ENCODE peak calls at places on chromosomes 2 and 18, in eight cellular contexts. One of them, this sample, is unnamed.

GRCh38 chr18:58901783-58902182 is 37.1 kb downstream of the ZNF532 start:
- DNase-seq in heart left ventricle: no peak
- DNase-seq in Peyer's patch: no peak
- DNase-seq in dorsolateral prefrontal cortex: no peak
- DNase-seq in effector memory CD4-positive, alpha-beta T cell: no peak
- DNase-seq in lung: no peak
- DNase-seq in IMR-90: no peak
- DNase-seq in epithelial cell of prostate: no peak
- DNase-seq in this sample: no peak

GRCh38 chr2:30382995-30383394 is 64.1 kb upstream of the LCLAT1 start:
- DNase-seq in heart left ventricle: no peak
- DNase-seq in Peyer's patch: no peak
- DNase-seq in dorsolateral prefrontal cortex: no peak
- DNase-seq in effector memory CD4-positive, alpha-beta T cell: no peak
- DNase-seq in lung: no peak
- DNase-seq in IMR-90: no peak
- DNase-seq in epithelial cell of prostate: no peak
- DNase-seq in this sample: no peak

GRCh38 chr2:12592296-12592695 is 124.4 kb upstream of the TRIB2 start:
- DNase-seq in heart left ventricle: no peak
- DNase-seq in Peyer's patch: no peak
- DNase-seq in dorsolateral prefrontal cortex: no peak
- DNase-seq in effector memory CD4-positive, alpha-beta T cell: no peak
- DNase-seq in lung: no peak
- DNase-seq in IMR-90: no peak
- DNase-seq in epithelial cell of prostate: no peak
- DNase-seq in this sample: no peak

GRCh38 chr2:142853912-142854311 is 23.6 kb upstream of the KYNU start:
- DNase-seq in heart left ventricle: no peak
- DNase-seq in Peyer's patch: no peak
- DNase-seq in dorsolateral prefrontal cortex: no peak
- DNase-seq in effector memory CD4-positive, alpha-beta T cell: no peak
- DNase-seq in lung: no peak
- DNase-seq in IMR-90: no peak
- DNase-seq in epithelial cell of prostate: no peak
- DNase-seq in this sample: no peak

GRCh38 chr2:178225011-178225817 is 30.9 kb downstream of the OSBPL6 start:
- DNase-seq in heart left ventricle: no peak
- DNase-seq in Peyer's patch: no peak
- DNase-seq in dorsolateral prefrontal cortex: no peak
- DNase-seq in effector memory CD4-positive, alpha-beta T cell: no peak
- DNase-seq in lung: no peak
- DNase-seq in IMR-90: peak
- DNase-seq in epithelial cell of prostate: no peak
- DNase-seq in this sample: no peak

GRCh38 chr18:76619342-76620315 is 124.6 kb upstream of the ZNF516 start:
- DNase-seq in heart left ventricle: peak
- DNase-seq in Peyer's patch: no peak
- DNase-seq in dorsolateral prefrontal cortex: peak
- DNase-seq in effector memory CD4-positive, alpha-beta T cell: no peak
- DNase-seq in lung: peak
- DNase-seq in IMR-90: peak
- DNase-seq in epithelial cell of prostate: peak
- DNase-seq in this sample: peak

GRCh38 chr2:43157506-43158232 is 68.7 kb downstream of the ZFP36L2 start:
- DNase-seq in heart left ventricle: no peak
- DNase-seq in Peyer's patch: no peak
- DNase-seq in dorsolateral prefrontal cortex: no peak
- DNase-seq in effector memory CD4-positive, alpha-beta T cell: no peak
- DNase-seq in lung: no peak
- DNase-seq in IMR-90: no peak
- DNase-seq in epithelial cell of prostate: peak
- DNase-seq in this sample: no peak

GRCh38 chr2:207512356-207512755 is 17.4 kb upstream of the CREB1 start:
- DNase-seq in heart left ventricle: no peak
- DNase-seq in Peyer's patch: no peak
- DNase-seq in dorsolateral prefrontal cortex: no peak
- DNase-seq in effector memory CD4-positive, alpha-beta T cell: no peak
- DNase-seq in lung: no peak
- DNase-seq in IMR-90: no peak
- DNase-seq in epithelial cell of prostate: no peak
- DNase-seq in this sample: no peak

GRCh38 chr2:69305166-69305565 is 81.9 kb downstream of the GFPT1 start:
- DNase-seq in heart left ventricle: no peak
- DNase-seq in Peyer's patch: no peak
- DNase-seq in dorsolateral prefrontal cortex: no peak
- DNase-seq in effector memory CD4-positive, alpha-beta T cell: no peak
- DNase-seq in lung: no peak
- DNase-seq in IMR-90: no peak
- DNase-seq in epithelial cell of prostate: no peak
- DNase-seq in this sample: no peak

GRCh38 chr2:219542931-219543595 is 546 bp downstream of the CHPF start:
- DNase-seq in heart left ventricle: peak
- DNase-seq in Peyer's patch: no peak
- DNase-seq in dorsolateral prefrontal cortex: no peak
- DNase-seq in effector memory CD4-positive, alpha-beta T cell: no peak
- DNase-seq in lung: peak
- DNase-seq in IMR-90: peak
- DNase-seq in epithelial cell of prostate: no peak
- DNase-seq in this sample: no peak

GRCh38 chr2:101303688-101304087 is 4.8 kb downstream of the RNF149 start:
- DNase-seq in heart left ventricle: no peak
- DNase-seq in Peyer's patch: no peak
- DNase-seq in dorsolateral prefrontal cortex: no peak
- DNase-seq in effector memory CD4-positive, alpha-beta T cell: no peak
- DNase-seq in lung: no peak
- DNase-seq in IMR-90: no peak
- DNase-seq in epithelial cell of prostate: no peak
- DNase-seq in this sample: no peak

GRCh38 chr2:65432227-65433190 is at the start of gene SPRED2:
- DNase-seq in heart left ventricle: peak
- DNase-seq in Peyer's patch: peak
- DNase-seq in dorsolateral prefrontal cortex: peak
- DNase-seq in effector memory CD4-positive, alpha-beta T cell: peak
- DNase-seq in lung: peak
- DNase-seq in IMR-90: peak
- DNase-seq in epithelial cell of prostate: peak
- DNase-seq in this sample: peak

GRCh38 chr18:3262234-3263171 is 570 bp downstream of the MYL12B start:
- DNase-seq in heart left ventricle: no peak
- DNase-seq in Peyer's patch: no peak
- DNase-seq in dorsolateral prefrontal cortex: no peak
- DNase-seq in effector memory CD4-positive, alpha-beta T cell: peak
- DNase-seq in lung: no peak
- DNase-seq in IMR-90: no peak
- DNase-seq in epithelial cell of prostate: no peak
- DNase-seq in this sample: no peak

GRCh38 chr2:230564805-230565779 is 147.6 kb upstream of the CAB39 start:
- DNase-seq in heart left ventricle: no peak
- DNase-seq in Peyer's patch: peak
- DNase-seq in dorsolateral prefrontal cortex: no peak
- DNase-seq in effector memory CD4-positive, alpha-beta T cell: no peak
- DNase-seq in lung: no peak
- DNase-seq in IMR-90: peak
- DNase-seq in epithelial cell of prostate: no peak
- DNase-seq in this sample: no peak
- H3K27ac ChIP-seq in heart left ventricle: no peak
- H3K27ac ChIP-seq in Peyer's patch: peak
- H3K27ac ChIP-seq in dorsolateral prefrontal cortex: no peak
- H3K27ac ChIP-seq in effector memory CD4-positive, alpha-beta T cell: no peak
- H3K27ac ChIP-seq in lung: no peak
- H3K27ac ChIP-seq in IMR-90: no peak
- H3K27ac ChIP-seq in epithelial cell of prostate: no peak
- H3K27ac ChIP-seq in this sample: no peak

DNA sequence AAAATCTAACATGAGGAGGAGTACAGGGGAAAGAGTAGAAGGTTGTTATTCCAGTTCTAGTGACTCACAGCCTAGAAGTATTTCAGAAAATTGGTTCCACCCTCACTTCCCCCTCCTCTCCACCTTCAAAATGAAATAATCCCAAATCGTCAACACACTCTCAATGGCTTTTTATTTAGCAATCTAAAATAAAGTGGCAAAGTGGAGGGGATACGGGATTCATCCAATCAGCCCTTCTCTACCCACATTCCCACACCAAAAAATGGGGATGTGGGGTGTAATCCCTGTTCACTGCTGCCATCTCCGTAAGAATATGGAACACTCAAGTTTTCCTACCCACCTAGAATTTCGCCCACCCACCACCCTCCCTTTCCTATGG is 987 bp downstream of the NCKAP1 start:
- DNase-seq in heart left ventricle: no peak
- DNase-seq in Peyer's patch: no peak
- DNase-seq in dorsolateral prefrontal cortex: no peak
- DNase-seq in effector memory CD4-positive, alpha-beta T cell: no peak
- DNase-seq in lung: no peak
- DNase-seq in IMR-90: peak
- DNase-seq in epithelial cell of prostate: no peak
- DNase-seq in this sample: no peak
- H3K27ac ChIP-seq in heart left ventricle: peak
- H3K27ac ChIP-seq in Peyer's patch: peak
- H3K27ac ChIP-seq in dorsolateral prefrontal cortex: peak
- H3K27ac ChIP-seq in effector memory CD4-positive, alpha-beta T cell: no peak
- H3K27ac ChIP-seq in lung: peak
- H3K27ac ChIP-seq in IMR-90: peak
- H3K27ac ChIP-seq in epithelial cell of prostate: peak
- H3K27ac ChIP-seq in this sample: peak

DNA sequence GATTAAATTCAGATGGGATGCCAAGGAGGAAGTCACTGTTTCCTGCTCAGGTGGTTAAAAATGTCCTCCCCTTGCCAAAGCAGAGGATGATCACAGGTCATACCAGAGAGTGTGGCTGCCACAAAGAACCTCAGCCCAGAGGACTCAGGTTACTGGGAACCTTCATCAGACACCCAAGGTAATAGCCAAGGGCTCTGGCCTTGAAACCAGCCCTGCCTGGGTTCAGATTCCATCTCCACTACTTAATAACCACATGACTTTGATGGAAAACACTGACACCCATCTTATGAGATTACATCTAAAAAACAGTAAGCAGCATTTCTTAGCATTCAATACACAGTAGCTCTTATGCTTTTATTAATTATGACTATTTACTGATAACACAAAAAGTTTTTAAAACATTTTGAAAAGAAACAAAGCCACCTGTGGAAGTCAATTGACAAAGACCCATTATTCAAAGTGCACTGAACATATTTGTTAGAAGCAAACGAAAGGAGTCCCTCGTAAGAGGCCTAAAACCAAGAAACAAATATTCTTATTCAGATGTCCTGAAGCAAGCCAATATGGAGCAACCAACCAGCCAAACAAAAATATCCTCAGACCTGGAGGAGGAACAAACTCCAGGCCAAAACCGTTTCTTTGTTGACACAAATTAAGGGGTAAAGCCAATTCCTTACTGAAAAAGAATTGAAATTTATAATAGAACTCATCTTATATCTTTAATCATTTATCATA is 241.5 kb downstream of the RNF152 start:
- DNase-seq in heart left ventricle: no peak
- DNase-seq in Peyer's patch: no peak
- DNase-seq in dorsolateral prefrontal cortex: no peak
- DNase-seq in effector memory CD4-positive, alpha-beta T cell: no peak
- DNase-seq in lung: no peak
- DNase-seq in IMR-90: no peak
- DNase-seq in epithelial cell of prostate: peak
- DNase-seq in this sample: no peak
- H3K27ac ChIP-seq in heart left ventricle: no peak
- H3K27ac ChIP-seq in Peyer's patch: no peak
- H3K27ac ChIP-seq in dorsolateral prefrontal cortex: no peak
- H3K27ac ChIP-seq in effector memory CD4-positive, alpha-beta T cell: no peak
- H3K27ac ChIP-seq in lung: no peak
- H3K27ac ChIP-seq in IMR-90: no peak
- H3K27ac ChIP-seq in epithelial cell of prostate: peak
- H3K27ac ChIP-seq in this sample: no peak

GRCh38 chr2:238314576-238314975 is 5.7 kb upstream of the TRAF3IP1 start:
- DNase-seq in heart left ventricle: no peak
- DNase-seq in Peyer's patch: no peak
- DNase-seq in dorsolateral prefrontal cortex: no peak
- DNase-seq in effector memory CD4-positive, alpha-beta T cell: no peak
- DNase-seq in lung: no peak
- DNase-seq in IMR-90: no peak
- DNase-seq in epithelial cell of prostate: no peak
- DNase-seq in this sample: no peak
- H3K27ac ChIP-seq in heart left ventricle: no peak
- H3K27ac ChIP-seq in Peyer's patch: no peak
- H3K27ac ChIP-seq in dorsolateral prefrontal cortex: no peak
- H3K27ac ChIP-seq in effector memory CD4-positive, alpha-beta T cell: no peak
- H3K27ac ChIP-seq in lung: no peak
- H3K27ac ChIP-seq in IMR-90: no peak
- H3K27ac ChIP-seq in epithelial cell of prostate: no peak
- H3K27ac ChIP-seq in this sample: no peak

GRCh38 chr2:201403904-201404303 is 46.8 kb upstream of the FLACC1 start:
- DNase-seq in heart left ventricle: no peak
- DNase-seq in Peyer's patch: no peak
- DNase-seq in dorsolateral prefrontal cortex: no peak
- DNase-seq in effector memory CD4-positive, alpha-beta T cell: no peak
- DNase-seq in lung: no peak
- DNase-seq in IMR-90: peak
- DNase-seq in epithelial cell of prostate: peak
- DNase-seq in this sample: no peak
- H3K27ac ChIP-seq in heart left ventricle: peak
- H3K27ac ChIP-seq in Peyer's patch: no peak
- H3K27ac ChIP-seq in dorsolateral prefrontal cortex: no peak
- H3K27ac ChIP-seq in effector memory CD4-positive, alpha-beta T cell: no peak
- H3K27ac ChIP-seq in lung: no peak
- H3K27ac ChIP-seq in IMR-90: no peak
- H3K27ac ChIP-seq in epithelial cell of prostate: no peak
- H3K27ac ChIP-seq in this sample: no peak

DNA sequence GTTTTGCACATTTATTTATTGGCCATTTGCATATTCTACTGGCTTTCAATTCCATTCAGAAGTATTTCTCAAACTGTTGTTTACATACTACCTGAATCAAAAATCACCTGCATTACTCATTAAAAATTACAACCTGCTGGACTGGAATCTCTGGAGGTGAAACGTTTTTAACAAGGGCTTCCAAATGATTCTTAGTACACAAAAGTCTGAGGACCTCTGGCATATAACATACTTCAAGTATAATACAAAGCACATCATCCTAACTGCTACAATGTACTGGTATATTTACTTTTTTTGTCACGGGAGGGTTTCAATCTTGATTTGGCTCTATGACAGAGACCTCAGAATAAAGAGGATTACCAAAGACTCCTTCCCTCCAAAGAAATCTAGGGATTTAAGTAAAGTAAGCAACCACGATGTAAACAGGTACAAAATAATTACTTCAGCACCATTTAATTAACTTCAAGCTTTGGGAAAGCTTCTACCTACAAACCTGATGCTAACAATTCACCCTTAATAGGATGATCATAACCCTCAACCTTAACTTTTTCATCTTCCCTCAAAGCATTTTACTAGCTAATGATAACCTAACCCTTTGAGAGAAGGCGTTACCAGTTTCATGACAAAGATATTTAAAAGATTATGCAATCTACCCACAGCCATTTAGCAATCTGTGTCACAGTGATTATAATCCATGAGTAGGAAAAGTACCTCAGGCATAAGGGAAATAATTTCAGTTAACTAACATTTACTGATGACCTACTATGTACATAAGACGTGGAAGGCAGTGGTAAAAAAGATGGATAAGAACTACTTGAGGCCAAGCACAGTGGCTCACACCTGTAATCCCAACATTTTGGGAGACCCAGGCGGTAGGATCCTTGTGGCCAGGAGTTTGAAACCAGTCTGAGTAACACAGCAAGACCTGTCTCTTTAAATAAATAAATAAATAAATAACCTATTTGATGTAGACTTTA is 24.7 kb downstream of the ATAD2B start:
- DNase-seq in heart left ventricle: no peak
- DNase-seq in Peyer's patch: no peak
- DNase-seq in dorsolateral prefrontal cortex: no peak
- DNase-seq in effector memory CD4-positive, alpha-beta T cell: no peak
- DNase-seq in lung: no peak
- DNase-seq in IMR-90: peak
- DNase-seq in epithelial cell of prostate: peak
- DNase-seq in this sample: no peak
- H3K27ac ChIP-seq in heart left ventricle: no peak
- H3K27ac ChIP-seq in Peyer's patch: no peak
- H3K27ac ChIP-seq in dorsolateral prefrontal cortex: no peak
- H3K27ac ChIP-seq in effector memory CD4-positive, alpha-beta T cell: no peak
- H3K27ac ChIP-seq in lung: no peak
- H3K27ac ChIP-seq in IMR-90: no peak
- H3K27ac ChIP-seq in epithelial cell of prostate: peak
- H3K27ac ChIP-seq in this sample: peak